ENCODE peak calls at places on chromosomes 1 and 21, in four cellular contexts. V is fibroblast of the aortic adventitia, J is neural progenitor cell, S is heart right ventricle. I is an unnamed sample.
A peak's percentile ranks its signal among the peaks of the same experiment; 100 is the strongest.

GRCh38 chr1:26277261-26277661 is 2.6 kb upstream of the SH3BGRL3 start:
- DNase-seq in V (no peak), S (no peak), J (no peak), I (no peak)

GRCh38 chr1:167105150-167105840 is 11.4 kb downstream of the STYXL2 start:
- DNase-seq in J (no peak), V (no peak), S (no peak), I (no peak)

GRCh38 chr1:199243423-199244061 is 604.7 kb downstream of the PTPRC start:
- DNase-seq in J (peak; percentile 63), S (peak; percentile 13), V (peak; percentile 32), I (peak; percentile 65)

GRCh38 chr1:244254467-244254866 is 197.2 kb downstream of the ADSS2 start:
- DNase-seq in S (peak; percentile 21), J (no peak), V (no peak), I (no peak)

GRCh38 chr1:21302747-21303715 is 12.8 kb upstream of the ECE1 start:
- DNase-seq in J (no peak), S (no peak), V (peak; percentile 82), I (no peak)

GRCh38 chr1:118979754-118980270 is 8.3 kb downstream of the TBX15 start:
- DNase-seq in J (peak; percentile 51), S (no peak), V (no peak), I (no peak)

GRCh38 chr1:200253774-200254495 is 155.9 kb downstream of the ZNF281 start:
- DNase-seq in J (no peak), V (no peak), S (no peak), I (peak; percentile 37)

GRCh38 chr1:45430486-45430885 is 60.5 kb downstream of the TESK2 start:
- DNase-seq in S (no peak), V (no peak), J (no peak), I (no peak)

GRCh38 chr1:201480231-201481003 is 11.4 kb upstream of the PHLDA3 start:
- DNase-seq in S (peak; percentile 81), J (peak; percentile 82), V (peak; percentile 69), I (peak; percentile 80)

GRCh38 chr21:16532841-16533240 is 803.1 kb downstream of the USP25 start:
- DNase-seq in S (no peak), V (peak; percentile 74), J (no peak), I (no peak)

GRCh38 chr1:189211742-189212141 is 1265.9 kb downstream of the BRINP3 start:
- DNase-seq in S (no peak), V (no peak), J (no peak), I (no peak)

GRCh38 chr1:244678687-244679086 is 25.8 kb downstream of the DESI2 start:
- DNase-seq in S (no peak), V (no peak), J (no peak), I (no peak)

GRCh38 chr1:159188375-159188788 is 16.3 kb upstream of the ACKR1 start:
- DNase-seq in S (peak; percentile 55), J (peak; percentile 95), V (no peak), I (peak; percentile 56)

GRCh38 chr1:77757616-77758015 is 2.0 kb downstream of the USP33 start:
- DNase-seq in S (no peak), V (peak; percentile 84), J (no peak), I (no peak)

GRCh38 chr1:153565529-153566374 is at the start of gene S100A2:
- DNase-seq in V (peak; percentile 92), S (no peak), J (no peak), I (peak; percentile 44)

GRCh38 chr1:89865498-89866385 is 44.9 kb downstream of the LRRC8D start:
- DNase-seq in J (no peak), V (peak; percentile 85), S (no peak), I (no peak)

GRCh38 chr1:228400237-228400651 is 6.4 kb downstream of the TRIM11 start:
- DNase-seq in V (no peak), S (no peak), J (no peak), I (no peak)

GRCh38 chr21:38297193-38297592 is 40.4 kb downstream of the KCNJ15 start:
- DNase-seq in J (no peak), V (no peak), S (no peak), I (no peak)

GRCh38 chr1:165228676-165229075 is 127.8 kb downstream of the LMX1A start:
- DNase-seq in S (no peak), J (peak; percentile 51), V (peak; percentile 12), I (no peak)

GRCh38 chr1:1285618-1286311 is 5.5 kb downstream of the SCNN1D start:
- DNase-seq in J (no peak), S (no peak), V (no peak), I (no peak)

GRCh38 chr1:89454845-89455521 is 69.6 kb upstream of the LRRC8B start:
- DNase-seq in S (peak; percentile 39), V (peak; percentile 66), J (peak; percentile 72), I (no peak)

GRCh38 chr1:221602866-221603265 is 139.0 kb downstream of the DUSP10 start:
- DNase-seq in J (no peak), V (peak; percentile 36), S (no peak), I (no peak)

GRCh38 chr1:15856888-15857287 is 9.4 kb downstream of the SPEN start:
- DNase-seq in V (no peak), S (no peak), J (no peak), I (no peak)

GRCh38 chr1:160260436-160261382 is 1.6 kb downstream of the DCAF8 start:
- DNase-seq in S (peak; percentile 21), V (peak; percentile 84), J (no peak), I (no peak)

GRCh38 chr1:16117369-16117768 is 38.5 kb downstream of the EPHA2 start:
- DNase-seq in J (no peak), V (no peak), S (no peak), I (no peak)

GRCh38 chr1:207321045-207321789 is at the start of gene CD55:
- DNase-seq in S (peak; percentile 97), J (peak; percentile 95), V (peak; percentile 96), I (peak; percentile 97)

GRCh38 chr1:172823534-172823933 is 164.6 kb downstream of the FASLG start:
- DNase-seq in J (no peak), V (peak; percentile 40), S (no peak), I (no peak)

GRCh38 chr1:94258873-94259331 is 21.5 kb upstream of the ARHGAP29 start:
- DNase-seq in V (peak; percentile 98), S (no peak), J (no peak), I (no peak)

GRCh38 chr1:1806890-1807289 is 28.6 kb upstream of the NADK start:
- DNase-seq in S (peak; percentile 22), V (peak; percentile 25), J (no peak), I (no peak)

GRCh38 chr1:155305881-155306391 is 2.7 kb upstream of the FDPS start:
- DNase-seq in S (no peak), J (no peak), V (peak; percentile 69), I (no peak)

GRCh38 chr1:213325482-213325881 is 274.4 kb downstream of the RPS6KC1 start:
- DNase-seq in V (no peak), J (no peak), S (no peak), I (no peak)

GRCh38 chr21:15330872-15331271 is 266.1 kb upstream of the NRIP1 start:
- DNase-seq in S (no peak), V (no peak), J (no peak), I (no peak)
- TF ChIP-seq CTCF in S (no peak), V (no peak), J (no peak), I (no peak)

GRCh38 chr1:111988743-111989453 is 570 bp downstream of the KCND3 start:
- DNase-seq in S (no peak), V (no peak), J (peak; percentile 56), I (no peak)
- H3K4me3 ChIP-seq in S (peak overlapping the region; percentile 38), V (peak overlapping the region; percentile 45), J (peak overlapping the region; percentile 65), I (no peak overlapping the region)

GRCh38 chr1:13807213-13807612 is 107.2 kb downstream of the PRDM2 start:
- DNase-seq in S (no peak), V (no peak), J (peak; percentile 75), I (no peak)
- TF ChIP-seq CTCF in S (peak; percentile 15), V (peak; percentile 24), J (peak; percentile 73), I (peak; percentile 68)

GRCh38 chr1:202998836-202999750 is 8.1 kb upstream of the TMEM183A start:
- DNase-seq in J (peak; percentile 72), S (peak; percentile 44), V (peak; percentile 73), I (peak; percentile 55)
- H3K4me3 ChIP-seq in J (no peak overlapping the region), S (no peak overlapping the region), V (no peak overlapping the region), I (no peak overlapping the region)

GRCh38 chr1:248884632-248885295 is 21.3 kb upstream of the PGBD2 start:
- DNase-seq in J (no peak), S (no peak), V (no peak), I (no peak)
- TF ChIP-seq CTCF in J (peak; percentile 26), S (no peak), V (no peak), I (no peak)

GRCh38 chr1:3139451-3139852 is 70.4 kb downstream of the PRDM16 start:
- DNase-seq in J (no peak), S (no peak), V (no peak), I (no peak)

GRCh38 chr1:3138623-3139151 is 69.7 kb downstream of the PRDM16 start:
- DNase-seq in J (no peak), S (no peak), V (no peak), I (no peak)

GRCh38 chr1:3135746-3136455 is 66.9 kb downstream of the PRDM16 start:
- DNase-seq in S (no peak), J (peak; percentile 50), V (no peak), I (no peak)

GRCh38 chr1:3136532-3136931 is 67.5 kb downstream of the PRDM16 start:
- DNase-seq in S (no peak), J (no peak), V (no peak), I (no peak)

DNA sequence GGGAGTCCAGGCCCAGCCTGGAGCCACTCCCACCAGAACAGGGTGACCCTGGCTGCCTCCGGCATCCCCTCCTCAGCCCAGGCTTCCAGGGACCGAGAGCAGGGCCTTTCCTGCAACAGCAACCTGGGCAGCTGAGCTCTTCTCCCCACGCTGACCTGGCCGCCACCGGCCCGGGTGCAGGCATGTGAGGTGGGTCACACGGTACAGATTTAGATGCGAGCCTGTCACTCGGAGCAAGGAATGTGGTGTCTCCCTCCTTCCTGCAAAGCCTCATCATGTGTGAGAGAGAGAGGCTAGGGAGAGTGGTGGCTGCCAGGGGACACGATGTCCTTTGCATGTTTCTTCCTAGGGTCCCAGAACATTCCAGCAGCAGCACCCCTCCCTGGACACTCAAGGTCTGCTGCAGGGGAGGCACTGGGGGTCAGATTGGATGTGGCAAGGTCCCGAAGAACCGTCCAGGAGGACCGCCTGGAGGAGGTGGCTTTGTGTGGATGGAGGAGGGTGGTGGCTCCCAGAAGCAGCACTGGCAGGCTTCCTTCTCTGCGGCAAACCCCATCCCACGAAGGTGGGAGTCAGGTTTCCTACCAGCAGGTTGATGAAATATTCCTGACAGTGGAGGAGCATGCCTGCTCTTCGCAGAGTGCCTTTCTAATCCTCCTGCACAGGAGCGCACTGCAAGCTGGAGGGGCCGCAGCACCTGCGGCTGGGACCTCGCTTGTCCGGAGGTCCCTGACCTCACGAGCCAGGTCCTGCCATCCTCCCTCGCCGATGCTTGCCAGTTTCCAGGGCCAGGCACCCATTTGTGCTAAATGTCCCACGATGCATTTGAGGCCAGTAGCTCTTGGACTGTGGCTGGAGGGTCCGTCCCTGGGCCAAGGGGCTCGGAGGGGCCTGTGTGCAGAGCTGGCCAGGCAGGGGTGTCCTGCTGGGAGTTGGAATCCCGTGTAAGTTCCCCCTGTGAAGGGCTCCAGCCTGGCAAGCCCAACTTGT is 68.4 kb downstream of the PRDM16 start:
- DNase-seq in S (no peak), V (no peak), J (no peak), I (no peak)
- H3K4me3 ChIP-seq in S (no peak overlapping the region), V (no peak overlapping the region), J (no peak overlapping the region), I (no peak overlapping the region)

GRCh38 chr1:203776636-203777035 is 11.7 kb downstream of the LAX1 start:
- DNase-seq in J (peak; percentile 18), V (no peak), S (peak; percentile 11), I (no peak)
- TF ChIP-seq CTCF in J (peak; percentile 24), V (no peak), S (peak; percentile 44), I (peak; percentile 11)

I was measured in GM06990.